ENCODE peak calls at places on chromosomes 1 and 21, in five cellular contexts. W is K562; I is AG09309; A is left lung; T is CD4-positive, alpha-beta T cell. Q is an unnamed sample.

GRCh38 chr1:67308136-67308535 is 463 bp downstream of the IL12RB2 start:
- DNase-seq in A (no peak), T (no peak), W (no peak), I (no peak), Q (no peak)

GRCh38 chr1:44610527-44611148 is 63.6 kb downstream of the TMEM53 start:
- DNase-seq in I (no peak), A (no peak), W (no peak), T (no peak), Q (no peak)

GRCh38 chr1:54861070-54861761 is 25.8 kb downstream of the DHCR24 start:
- DNase-seq in W (peak), T (no peak), A (no peak), I (no peak), Q (no peak)

GRCh38 chr1:53622531-53622930 is 116.4 kb downstream of the GLIS1 start:
- DNase-seq in W (no peak), T (no peak), I (no peak), A (no peak), Q (peak)

GRCh38 chr1:179178965-179179364 is 50.5 kb downstream of the ABL2 start:
- DNase-seq in A (no peak), T (no peak), W (no peak), I (no peak), Q (no peak)

GRCh38 chr1:204335533-204335932 is 24.2 kb downstream of the PLEKHA6 start:
- DNase-seq in T (no peak), I (no peak), A (no peak), W (no peak), Q (no peak)

GRCh38 chr1:27664291-27664690 is 7.7 kb downstream of the IFI6 start:
- DNase-seq in A (peak), I (no peak), T (no peak), W (no peak), Q (no peak)

GRCh38 chr1:181151378-181152326 is 63.2 kb downstream of the IER5 start:
- DNase-seq in W (no peak), I (no peak), A (no peak), T (no peak), Q (no peak)

GRCh38 chr1:14778882-14779594 is 180.6 kb downstream of the KAZN start:
- DNase-seq in A (no peak), I (no peak), T (no peak), W (peak), Q (no peak)

GRCh38 chr1:109392788-109393580 is 4.7 kb downstream of the SORT1 start:
- DNase-seq in T (no peak), I (no peak), A (peak), W (peak), Q (peak)

GRCh38 chr21:44742418-44743153 is 31.2 kb upstream of the TSPEAR start:
- DNase-seq in W (no peak), T (no peak), A (no peak), I (no peak), Q (no peak)
- TF ChIP-seq CTCF in W (peak), T (peak), A (no peak), I (peak), Q (no peak)

GRCh38 chr1:207963429-207964194 is 52.7 kb upstream of the CD34 start:
- DNase-seq in I (peak), W (peak), T (peak), A (peak), Q (peak)
- TF ChIP-seq CTCF in I (peak), W (peak), T (peak), A (peak), Q (peak)

DNA sequence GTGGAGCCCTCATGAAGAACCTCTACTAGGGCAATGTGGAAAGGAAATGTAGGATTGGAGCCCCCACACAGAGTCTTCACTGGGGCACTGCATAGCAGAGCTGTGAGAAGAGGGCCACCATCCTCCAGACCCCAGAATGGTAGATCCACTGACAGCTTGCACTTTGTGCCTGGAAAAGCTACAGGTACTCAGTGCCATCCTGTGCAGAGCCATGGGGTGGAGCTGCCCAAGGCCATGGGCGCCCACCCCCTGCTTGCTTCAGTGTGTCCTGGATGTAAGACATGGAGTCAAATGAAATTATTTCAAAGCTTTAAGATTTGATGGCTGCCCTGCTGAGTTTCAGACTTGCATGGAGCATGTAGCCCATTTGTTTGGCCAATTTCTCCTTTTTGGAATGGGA is 17.2 kb upstream of the TSHB start:
- DNase-seq in T (no peak), W (no peak), I (no peak), A (peak), Q (no peak)
- TF ChIP-seq CTCF in T (no peak), W (no peak), I (no peak), A (no peak), Q (no peak)

GRCh38 chr1:71792264-71792663 is 490.1 kb downstream of the NEGR1 start:
- DNase-seq in I (no peak), T (no peak), A (no peak), W (no peak), Q (no peak)

DNA sequence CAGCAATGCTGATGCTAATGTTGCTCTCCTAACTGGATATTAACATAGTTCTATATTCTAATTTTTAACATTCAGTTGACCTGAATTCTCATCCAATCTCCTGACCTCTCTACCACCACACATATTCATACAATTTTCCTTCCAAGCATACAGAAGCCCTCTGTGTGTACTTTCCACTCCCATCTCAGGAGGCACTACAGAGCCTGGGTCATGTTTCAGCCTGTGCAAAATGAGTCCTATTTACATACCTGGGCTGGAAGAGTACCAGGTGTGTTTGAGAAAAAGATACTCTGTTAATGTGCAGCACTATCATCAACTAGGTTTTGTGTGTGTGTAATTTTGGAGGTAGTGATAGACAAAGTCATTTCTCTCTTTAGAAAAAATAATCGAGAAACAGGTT is 486.3 kb downstream of the NEGR1 start:
- DNase-seq in A (no peak), W (no peak), I (no peak), T (no peak), Q (no peak)
- TF ChIP-seq CTCF in A (no peak), W (no peak), I (no peak), T (no peak), Q (no peak)

GRCh38 chr1:226870026-226870322 is 442 bp upstream of the PSEN2 start:
- DNase-seq in A (no peak), T (no peak), W (no peak), I (no peak), Q (no peak)

GRCh38 chr1:226870323-226871046 is at the start of gene PSEN2:
- DNase-seq in W (peak), A (peak), I (no peak), T (peak), Q (peak)

GRCh38 chr1:226871636-226872327 is 1.4 kb downstream of the PSEN2 start:
- DNase-seq in W (no peak), A (no peak), T (no peak), I (no peak), Q (no peak)

GRCh38 chr1:226872455-226872854 is 2.0 kb downstream of the PSEN2 start:
- DNase-seq in W (no peak), I (no peak), T (no peak), A (no peak), Q (no peak)

GRCh38 chr1:226871047-226871365 is 590 bp downstream of the PSEN2 start:
- DNase-seq in T (no peak), I (no peak), W (no peak), A (no peak), Q (no peak)
- TF ChIP-seq CTCF in T (no peak), I (no peak), W (no peak), A (no peak), Q (no peak)

DNA sequence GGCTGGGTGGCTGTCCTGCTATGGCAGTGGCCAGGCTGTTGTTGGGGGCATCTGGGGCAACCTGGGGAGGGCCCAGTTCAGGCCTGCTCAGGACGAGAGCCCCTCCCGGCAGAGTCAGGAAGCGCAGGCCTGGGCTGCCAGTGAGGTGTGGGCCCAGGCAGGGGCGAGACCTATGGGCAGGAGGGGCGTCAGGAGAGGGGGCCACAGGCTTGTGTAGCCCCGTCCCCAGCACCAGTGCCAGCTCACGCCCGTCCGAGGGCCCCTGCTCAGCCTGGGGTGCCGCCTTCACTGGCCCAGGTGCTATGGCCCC is 28.1 kb downstream of the ARHGEF16 start:
- DNase-seq in I (no peak), T (no peak), W (peak), A (no peak), Q (no peak)
- TF ChIP-seq CTCF in I (peak), T (no peak), W (peak), A (no peak), Q (no peak)

GRCh38 chr1:166378805-166379204 is 212.0 kb upstream of the FAM78B start:
- DNase-seq in W (no peak), T (no peak), A (no peak), I (no peak), Q (no peak)

GRCh38 chr1:166383137-166383536 is 216.3 kb upstream of the FAM78B start:
- DNase-seq in A (no peak), T (no peak), I (no peak), W (no peak), Q (no peak)

GRCh38 chr1:166377896-166378295 is 211.1 kb upstream of the FAM78B start:
- DNase-seq in A (no peak), I (no peak), T (no peak), W (no peak), Q (no peak)

GRCh38 chr1:166383635-166384346 is 217.0 kb upstream of the FAM78B start:
- DNase-seq in W (no peak), T (no peak), A (no peak), I (no peak), Q (no peak)

DNA sequence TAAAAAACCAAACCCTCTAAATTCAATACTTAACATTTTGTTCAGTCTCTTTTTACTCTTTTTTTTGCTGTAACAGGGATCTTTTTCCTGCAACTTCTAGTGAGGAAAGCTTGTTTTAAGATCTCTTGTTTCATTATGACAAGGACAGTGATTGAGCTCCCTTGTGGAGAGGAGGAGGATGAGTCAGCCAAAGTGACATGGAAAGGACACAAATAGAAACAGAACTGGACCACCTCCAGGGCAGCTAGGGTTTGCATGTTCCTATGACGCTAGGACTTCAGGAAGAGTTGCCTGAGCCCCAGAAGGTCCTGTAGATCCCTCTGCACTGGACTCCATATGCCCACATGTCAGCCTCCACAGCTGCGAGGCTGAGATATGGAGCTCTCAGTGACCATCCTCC is 212.6 kb upstream of the FAM78B start:
- DNase-seq in W (peak), I (no peak), T (no peak), A (no peak), Q (peak)
- TF ChIP-seq CTCF in W (no peak), I (no peak), T (no peak), A (no peak), Q (no peak)